ENCODE peak calls at places on chromosome 22, in five cellular contexts. U is chondrocyte, V is HT-29, M is IMR-90, P is fibroblast of pulmonary artery. E is an unnamed sample.

GRCh38 chr22:24051028-24051427 is 39.9 kb downstream of the CABIN1 start:
- DNase-seq in M (no peak), P (no peak), V (no peak), U (no peak), E (no peak)

GRCh38 chr22:41092847-41093371 is 517 bp downstream of the EP300 start:
- DNase-seq in M (peak; percentile 20), P (peak; percentile 41), U (no peak), V (peak; percentile 47), E (peak; percentile 41)

GRCh38 chr22:23553438-23553837 is 26.7 kb downstream of the IGLL1 start:
- DNase-seq in M (no peak), P (no peak), V (no peak), U (no peak), E (no peak)

GRCh38 chr22:41725510-41726110 is 26.3 kb downstream of the MEI1 start:
- DNase-seq in P (no peak), U (no peak), M (peak; percentile 12), V (no peak), E (no peak)

GRCh38 chr22:17781319-17782031 is 7.2 kb upstream of the BID start:
- DNase-seq in M (peak; percentile 94), V (peak; percentile 27), P (peak; percentile 89), U (no peak), E (peak; percentile 80)

GRCh38 chr22:31313366-31314147 is 21.3 kb upstream of the PIK3IP1 start:
- DNase-seq in V (peak; percentile 88), P (peak; percentile 91), M (peak; percentile 61), U (no peak), E (peak; percentile 67)

GRCh38 chr22:35477911-35478582 is 62.6 kb upstream of the RASD2 start:
- DNase-seq in V (peak; percentile 86), M (peak; percentile 91), P (peak; percentile 73), U (no peak), E (peak; percentile 90)

GRCh38 chr22:38272373-38273134 is at the start of gene TMEM184B:
- DNase-seq in U (no peak), M (peak; percentile 58), P (peak; percentile 73), V (peak; percentile 67), E (peak; percentile 56)

GRCh38 chr22:41963453-41964105 is 5.7 kb upstream of the SEPTIN3 start:
- DNase-seq in M (peak; percentile 43), U (no peak), P (peak; percentile 70), V (no peak), E (peak; percentile 30)

GRCh38 chr22:41664490-41664889 is 24.2 kb downstream of the SNU13 start:
- DNase-seq in P (no peak), U (no peak), M (no peak), V (no peak), E (no peak)

GRCh38 chr22:47787501-47788227 is 1025.2 kb downstream of the TBC1D22A start:
- DNase-seq in M (no peak), P (no peak), U (no peak), V (no peak), E (no peak)

GRCh38 chr22:33537059-33537458 is 383.2 kb downstream of the LARGE1 start:
- DNase-seq in M (no peak), V (no peak), U (no peak), P (no peak), E (no peak)

E was measured in fibroblast of mammary gland.